ENCODE peak calls at places on chromosome 21, in eight cellular contexts. P is PC-9, V is ascending aorta, B is heart left ventricle, S is endothelial cell, F is right lobe of liver, G is left lung, U is A549. H is an unnamed sample.

GRCh38 chr21:37742532-37742931 is 173.7 kb downstream of the KCNJ6 start:
- DNase-seq in F (no peak), V (no peak), P (no peak), B (no peak), S (no peak), U (no peak), G (no peak), H (no peak)

GRCh38 chr21:37916795-37917142 is 512 bp upstream of the KCNJ6 start:
- DNase-seq in F (no peak), B (no peak), V (no peak), G (peak), P (no peak), S (peak), U (peak), H (no peak)

GRCh38 chr21:34835526-34835925 is 166.7 kb downstream of the CLIC6 start:
- DNase-seq in B (no peak), V (no peak), F (peak), S (no peak), G (no peak), P (no peak), U (no peak), H (no peak)

GRCh38 chr21:38295997-38296764 is 39.4 kb downstream of the KCNJ15 start:
- DNase-seq in V (no peak), B (no peak), U (no peak), S (peak), F (peak), G (no peak), P (no peak), H (no peak)

GRCh38 chr21:34992736-34993135 is 56.4 kb downstream of the RUNX1 start:
- DNase-seq in B (peak), G (no peak), P (no peak), S (no peak), F (no peak), V (no peak), U (no peak), H (no peak)

GRCh38 chr21:35354078-35354477 is 305.0 kb upstream of the RUNX1 start:
- DNase-seq in S (no peak), B (no peak), V (no peak), G (no peak), F (no peak), P (no peak), U (no peak), H (no peak)

GRCh38 chr21:38819719-38820147 is 14.0 kb downstream of the ETS2 start:
- DNase-seq in S (no peak), P (peak), V (no peak), B (no peak), F (no peak), G (no peak), U (no peak), H (no peak)

GRCh38 chr21:38478782-38479181 is 19.5 kb downstream of the ERG start:
- DNase-seq in G (no peak), P (no peak), B (no peak), V (no peak), S (no peak), F (no peak), U (no peak), H (no peak)

GRCh38 chr21:34639882-34640788 is 25.2 kb upstream of the RCAN1 start:
- DNase-seq in V (no peak), B (no peak), S (no peak), P (no peak), G (no peak), F (no peak), U (no peak), H (no peak)

GRCh38 chr21:22355949-22356348 is 1357.7 kb downstream of the NCAM2 start:
- DNase-seq in F (no peak), B (no peak), V (no peak), S (no peak), U (no peak), P (no peak), G (no peak), H (no peak)

GRCh38 chr21:46376856-46377453 is 53.0 kb downstream of the PCNT start:
- DNase-seq in B (no peak), U (no peak), F (no peak), V (no peak), S (no peak), P (no peak), G (peak), H (no peak)

GRCh38 chr21:25528511-25528910 is 78.8 kb downstream of the MRPL39 start:
- DNase-seq in F (no peak), V (no peak), U (no peak), B (no peak), S (no peak), G (no peak), P (no peak), H (no peak)

GRCh38 chr21:46386726-46387073 is 62.7 kb downstream of the PCNT start:
- DNase-seq in F (no peak), G (peak), B (no peak), S (no peak), U (no peak), V (no peak), P (no peak), H (no peak)

GRCh38 chr21:35072557-35072956 is 23.5 kb upstream of the RUNX1 start:
- DNase-seq in F (no peak), U (no peak), V (no peak), P (no peak), B (no peak), S (no peak), G (no peak), H (no peak)

GRCh38 chr21:17732306-17732705 is 86.8 kb downstream of the C21orf91 start:
- DNase-seq in V (no peak), F (no peak), B (no peak), S (no peak), G (no peak), U (no peak), P (no peak), H (no peak)

GRCh38 chr21:39057121-39057520 is 126.1 kb downstream of the PSMG1 start:
- DNase-seq in G (no peak), F (no peak), B (no peak), V (no peak), P (no peak), U (no peak), S (no peak), H (no peak)

GRCh38 chr21:23017989-23018388 is 2019.8 kb downstream of the NCAM2 start:
- DNase-seq in P (no peak), G (no peak), V (no peak), U (no peak), B (no peak), F (no peak), S (no peak), H (no peak)

GRCh38 chr21:37557261-37557950 is 190.8 kb downstream of the DYRK1A start:
- DNase-seq in V (no peak), P (no peak), S (no peak), B (no peak), U (no peak), F (no peak), G (no peak), H (no peak)

GRCh38 chr21:34612557-34612956 is 2.4 kb downstream of the RCAN1 start:
- DNase-seq in V (no peak), S (no peak), F (peak), P (no peak), B (peak), U (no peak), G (no peak), H (no peak)

GRCh38 chr21:30194701-30195299 is 21.1 kb downstream of the CLDN8 start:
- DNase-seq in F (no peak), B (no peak), U (no peak), P (peak), S (peak), G (no peak), V (no peak), H (no peak)
- TF ChIP-seq CTCF in F (peak), B (no peak), U (no peak), P (peak), S (peak), G (peak), V (no peak), H (no peak)

GRCh38 chr21:42102063-42102462 is 30.9 kb downstream of the UMODL1 start:
- DNase-seq in V (no peak), S (no peak), G (no peak), B (no peak), P (no peak), U (no peak), F (no peak), H (no peak)
- TF ChIP-seq CTCF in V (no peak), S (no peak), G (no peak), B (no peak), P (no peak), U (no peak), F (no peak), H (no peak)

GRCh38 chr21:45324430-45325205 is 36.9 kb upstream of the POFUT2 start:
- DNase-seq in P (no peak), G (peak), V (no peak), S (no peak), F (peak), B (peak), U (peak), H (no peak)
- TF ChIP-seq CTCF in P (no peak), G (no peak), V (no peak), S (no peak), F (no peak), B (no peak), U (peak), H (no peak)

DNA sequence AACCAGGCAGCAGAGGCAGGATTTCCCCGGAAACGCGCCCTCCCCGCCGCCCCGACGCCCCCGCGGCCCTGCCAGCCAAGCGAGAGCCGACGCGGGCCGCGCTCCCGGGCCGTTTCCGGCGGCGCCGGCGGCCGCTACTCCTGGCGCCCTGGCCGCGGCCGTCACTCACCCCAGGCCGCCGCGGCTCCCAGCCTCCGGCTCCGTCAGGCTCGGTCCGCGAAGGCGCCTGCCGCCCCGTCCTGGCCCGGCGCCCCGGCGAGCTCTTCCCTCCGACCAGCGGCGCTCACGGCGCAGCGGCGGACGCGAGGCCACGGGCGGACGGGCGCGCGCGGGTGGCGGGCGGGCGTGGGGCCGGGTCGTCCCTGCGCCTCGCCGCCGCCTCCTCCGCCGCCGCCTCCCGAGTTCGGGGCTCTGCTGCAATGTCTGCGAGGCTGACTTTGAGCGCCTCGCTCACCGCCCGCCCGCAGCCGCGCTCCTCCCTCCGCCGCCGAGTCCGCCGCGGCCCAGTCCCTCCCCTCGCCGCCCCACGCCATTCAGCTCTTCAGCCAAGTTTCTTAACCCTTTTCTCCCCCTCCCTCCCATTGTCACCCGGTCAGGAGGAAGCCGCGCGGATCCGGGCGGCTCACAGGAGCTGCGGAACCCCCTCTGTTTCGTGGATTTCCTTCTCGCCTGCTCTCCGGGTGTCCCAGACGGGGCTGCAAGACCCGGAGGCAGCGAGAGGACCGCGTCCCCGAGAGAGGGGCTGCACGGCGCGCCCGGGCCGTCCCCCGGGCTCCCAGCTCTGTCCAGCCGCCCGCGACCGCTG is at the start of gene NRIP1:
- DNase-seq in F (peak), U (peak), P (peak), S (peak), V (peak), G (peak), B (peak), H (peak)
- TF ChIP-seq CTCF in F (no peak), U (no peak), P (no peak), S (no peak), V (no peak), G (no peak), B (no peak), H (no peak)

GRCh38 chr21:31500071-31500470 is 156.0 kb upstream of the TIAM1 start:
- DNase-seq in V (no peak), G (no peak), U (no peak), B (no peak), S (no peak), F (no peak), P (no peak), H (no peak)

GRCh38 chr21:31501921-31502320 is 157.6 kb upstream of the SOD1 start:
- DNase-seq in V (no peak), F (no peak), S (no peak), B (no peak), G (no peak), U (no peak), P (peak), H (no peak)

GRCh38 chr21:31497939-31498338 is 153.9 kb upstream of the TIAM1 start:
- DNase-seq in G (no peak), U (no peak), B (no peak), S (no peak), P (no peak), F (no peak), V (no peak), H (no peak)

GRCh38 chr21:31500976-31501375 is 156.9 kb upstream of the TIAM1 start:
- DNase-seq in G (no peak), S (no peak), B (no peak), U (no peak), V (no peak), F (no peak), P (no peak), H (no peak)

GRCh38 chr21:31498985-31499384 is 154.9 kb upstream of the TIAM1 start:
- DNase-seq in S (no peak), V (no peak), G (no peak), B (no peak), U (no peak), P (no peak), F (no peak), H (no peak)
- TF ChIP-seq CTCF in S (no peak), V (no peak), G (no peak), B (no peak), U (no peak), P (no peak), F (no peak), H (no peak)

DNA sequence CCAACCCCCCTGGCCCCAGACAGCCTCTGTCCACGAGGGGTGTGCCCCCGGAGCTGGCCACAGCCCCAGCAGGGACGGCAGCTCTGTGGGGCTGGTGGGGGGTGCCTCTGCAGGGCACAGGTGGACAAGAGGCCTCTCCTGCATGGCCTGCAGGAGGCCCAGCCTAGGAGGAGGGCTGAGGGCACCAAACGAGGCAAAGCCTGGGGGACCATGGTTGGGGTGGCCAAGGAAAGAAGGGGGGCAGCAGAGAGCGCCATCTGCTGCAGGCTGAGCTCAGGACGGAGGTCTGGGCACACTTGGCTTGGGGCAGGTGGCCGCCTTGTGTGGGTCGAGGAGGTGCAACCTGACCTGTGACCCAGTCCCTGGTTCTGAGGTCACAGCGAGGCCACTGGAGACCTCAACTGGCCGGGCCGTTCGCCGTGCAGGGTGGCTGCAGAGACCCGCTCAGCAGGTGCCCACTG is 27.3 kb downstream of the RRP1 start:
- DNase-seq in V (no peak), P (no peak), S (no peak), G (peak), U (no peak), B (peak), F (no peak), H (no peak)
- TF ChIP-seq CTCF in V (no peak), P (no peak), S (no peak), G (no peak), U (no peak), B (no peak), F (no peak), H (no peak)

GRCh38 chr21:42195378-42196031 is 23.4 kb upstream of the ABCG1 start:
- DNase-seq in S (no peak), B (no peak), P (no peak), G (no peak), V (no peak), F (no peak), U (no peak), H (no peak)
- TF ChIP-seq CTCF in S (no peak), B (no peak), P (no peak), G (no peak), V (no peak), F (no peak), U (no peak), H (no peak)

GRCh38 chr21:15729674-15730483 is at the start of gene USP25:
- DNase-seq in U (peak), P (peak), F (peak), G (peak), B (peak), V (peak), S (peak), H (peak)
- TF ChIP-seq CTCF in U (peak), P (no peak), F (peak), G (no peak), B (peak), V (no peak), S (no peak), H (no peak)

DNA sequence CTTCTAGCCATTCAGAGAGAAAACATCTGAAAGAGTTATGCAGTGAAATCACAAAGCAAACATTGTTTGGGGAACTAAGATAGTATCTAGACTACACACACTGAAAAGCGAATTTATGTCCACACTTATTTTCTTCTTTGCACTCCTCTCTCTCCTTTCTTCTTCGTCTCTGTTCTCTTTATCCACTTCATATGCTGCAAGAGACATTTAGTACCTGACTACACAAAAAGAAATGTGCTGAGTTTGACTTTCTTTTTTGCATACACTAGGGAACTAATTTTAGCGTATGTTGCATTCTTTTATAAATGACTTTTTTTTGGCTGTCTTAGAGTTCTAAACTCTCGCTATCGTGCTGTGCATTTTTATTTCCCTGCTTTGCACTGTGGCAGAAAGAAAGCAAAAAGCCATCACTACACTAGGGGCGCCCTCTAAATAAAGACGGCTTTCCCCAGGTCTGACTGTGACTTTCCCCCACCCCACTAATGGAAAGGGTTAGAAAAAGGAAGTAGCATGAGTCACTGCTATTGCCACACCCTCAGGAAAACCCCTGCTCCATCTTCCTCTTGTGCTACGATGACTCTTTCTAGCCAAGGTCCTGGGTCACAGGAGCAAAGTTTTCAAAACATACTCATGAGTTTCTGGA is 65.7 kb downstream of the MAP3K7CL start:
- DNase-seq in F (no peak), V (no peak), G (no peak), S (no peak), U (peak), P (peak), B (peak), H (peak)
- TF ChIP-seq CTCF in F (no peak), V (peak), G (no peak), S (no peak), U (peak), P (peak), B (no peak), H (no peak)

H was measured in natural killer cell.